ENCODE peak calls at places on chromosome 9, in ten cellular contexts. I, B, M, J, V, K, R, A, C and Z are unnamed samples.

GRCh38 chr9:100011062-100011681 is 87.6 kb downstream of the ERP44 start:
- DNase-seq in R (peak), B (peak), M (peak), I (no peak), V (peak), A (peak), J (no peak), K (peak), C (no peak), Z (no peak)

GRCh38 chr9:136354592-136355085 is 8.9 kb downstream of the DNLZ start:
- DNase-seq in J (no peak), K (no peak), B (peak), M (no peak), I (peak), A (peak), R (no peak), C (no peak), V (no peak), Z (no peak)

GRCh38 chr9:34989946-34990635 is 546 bp downstream of the DNAJB5 start:
- DNase-seq in R (peak), K (peak), J (no peak), M (peak), I (peak), A (peak), V (peak), C (no peak), B (no peak), Z (no peak)

GRCh38 chr9:123338710-123339665 is 17.0 kb upstream of the CRB2 start:
- DNase-seq in C (no peak), M (peak), J (no peak), R (peak), K (peak), V (peak), I (no peak), A (no peak), B (no peak), Z (no peak)

GRCh38 chr9:71793386-71794105 is 25.2 kb upstream of the CEMIP2 start:
- DNase-seq in C (peak), I (no peak), A (peak), M (no peak), J (no peak), B (no peak), K (no peak), R (no peak), V (no peak), Z (no peak)

GRCh38 chr9:82202808-82203207 is 214.2 kb downstream of the SPATA31D1 start:
- DNase-seq in R (no peak), B (no peak), A (peak), V (no peak), I (no peak), C (no peak), M (no peak), J (no peak), K (no peak), Z (no peak)

GRCh38 chr9:112894699-112895098 is 4.0 kb upstream of the SLC46A2 start:
- DNase-seq in R (no peak), M (no peak), V (no peak), I (no peak), K (no peak), B (no peak), C (no peak), J (no peak), A (no peak), Z (no peak)

GRCh38 chr9:88184986-88185385 is 46.7 kb upstream of the SPATA31C2 start:
- DNase-seq in M (no peak), K (no peak), C (no peak), J (no peak), A (no peak), B (no peak), V (no peak), I (no peak), R (no peak), Z (no peak)

GRCh38 chr9:20620658-20621552 is 1.4 kb downstream of the MLLT3 start:
- DNase-seq in B (no peak), R (peak), I (no peak), V (no peak), K (peak), J (no peak), M (peak), A (no peak), C (no peak), Z (no peak)

GRCh38 chr9:114953917-114954316 is 23.5 kb upstream of the TNFSF8 start:
- DNase-seq in K (no peak), M (no peak), V (no peak), J (no peak), R (no peak), C (no peak), B (peak), A (peak), I (no peak), Z (no peak)

GRCh38 chr9:77514886-77515711 is 133.0 kb downstream of the GNA14 start:
- DNase-seq in R (no peak), I (no peak), A (no peak), V (no peak), K (no peak), B (no peak), M (no peak), C (no peak), J (no peak), Z (no peak)

GRCh38 chr9:95936579-95937075 is 61.1 kb downstream of the ERCC6L2 start:
- DNase-seq in J (no peak), R (no peak), K (no peak), A (no peak), I (no peak), M (no peak), C (no peak), V (no peak), B (no peak), Z (no peak)

GRCh38 chr9:33297455-33297854 is 7.1 kb downstream of the NFX1 start:
- DNase-seq in C (no peak), J (no peak), B (no peak), M (peak), R (peak), A (no peak), K (no peak), I (no peak), V (peak), Z (no peak)

GRCh38 chr9:73093016-73093739 is 58.5 kb upstream of the ANXA1 start:
- DNase-seq in I (no peak), M (no peak), J (no peak), C (no peak), K (no peak), A (no peak), R (no peak), B (no peak), V (no peak), Z (no peak)

GRCh38 chr9:15999422-16000339 is 446.8 kb downstream of the CCDC171 start:
- DNase-seq in R (no peak), M (no peak), J (no peak), I (no peak), V (no peak), B (peak), A (peak), C (no peak), K (no peak), Z (no peak)

GRCh38 chr9:115118471-115119156 is 657 bp upstream of the TNC start:
- DNase-seq in M (no peak), I (peak), A (peak), C (peak), J (no peak), R (no peak), B (peak), V (no peak), K (no peak), Z (no peak)

GRCh38 chr9:21931428-21931827 is 62.8 kb downstream of the CDKN2A start:
- DNase-seq in V (no peak), J (no peak), M (no peak), C (no peak), R (no peak), K (no peak), B (no peak), I (no peak), A (peak), Z (no peak)

GRCh38 chr9:80699551-80699998 is 989.8 kb downstream of the TLE1 start:
- DNase-seq in R (no peak), I (no peak), V (no peak), J (no peak), C (no peak), A (peak), M (no peak), B (peak), K (no peak), Z (no peak)

GRCh38 chr9:126860077-126860756 is at the start of gene ZBTB34:
- DNase-seq in R (peak), C (no peak), J (no peak), M (peak), V (peak), B (peak), K (peak), A (no peak), I (peak), Z (peak)

GRCh38 chr9:4839470-4839912 is 46.7 kb downstream of the RCL1 start:
- DNase-seq in B (no peak), M (no peak), J (no peak), R (no peak), I (no peak), A (no peak), K (no peak), C (no peak), V (no peak), Z (no peak)

GRCh38 chr9:94847486-94847885 is 121.0 kb downstream of the AOPEP start:
- DNase-seq in B (no peak), K (no peak), A (peak), J (no peak), C (no peak), M (no peak), R (no peak), I (no peak), V (no peak), Z (no peak)